ENCODE peak calls at places on chromosomes 5 and 9, in seven cellular contexts. N is foreskin keratinocyte, J is A673, U is mammary epithelial cell, F is psoas muscle, Y is tibial nerve, D is H1. I is an unnamed sample.
A peak's percentile ranks its signal among the peaks of the same experiment; 100 is the strongest.

GRCh38 chr5:93909356-93909755 is 168.0 kb upstream of the POU5F2 start:
- DNase-seq in J (no peak), D (no peak), Y (no peak), F (no peak), U (no peak), N (no peak), I (no peak)

GRCh38 chr5:155727512-155728145 is 599.3 kb upstream of the SGCD start:
- DNase-seq in J (peak; percentile 1), F (no peak), Y (no peak), U (peak; percentile 3), N (peak; percentile 32), D (no peak), I (no peak)

GRCh38 chr5:90398726-90399125 is 10.8 kb downstream of the CETN3 start:
- DNase-seq in N (no peak), Y (no peak), F (no peak), U (no peak), D (no peak), J (no peak), I (no peak)

GRCh38 chr5:9168791-9169611 is 376.9 kb downstream of the SEMA5A start:
- DNase-seq in J (no peak), D (no peak), Y (no peak), N (peak; percentile 70), F (no peak), U (peak; percentile 74), I (peak; percentile 85)

GRCh38 chr9:95110956-95111525 is 206.5 kb downstream of the FANCC start:
- DNase-seq in F (no peak), D (no peak), N (no peak), Y (no peak), U (no peak), J (no peak), I (no peak)

GRCh38 chr5:33829430-33829829 is 62.4 kb downstream of the ADAMTS12 start:
- DNase-seq in Y (peak; percentile 15), J (no peak), N (no peak), D (no peak), U (no peak), F (no peak), I (no peak)

GRCh38 chr5:32916648-32917047 is 205.5 kb downstream of the NPR3 start:
- DNase-seq in F (no peak), J (peak; percentile 32), U (peak; percentile 41), D (peak; percentile 29), Y (no peak), N (peak; percentile 42), I (peak; percentile 53)

GRCh38 chr9:90024419-90024818 is 419.6 kb downstream of the GADD45G start:
- DNase-seq in Y (no peak), U (no peak), F (no peak), J (no peak), D (no peak), N (no peak), I (no peak)

GRCh38 chr5:53434566-53434965 is 45.9 kb upstream of the FST start:
- DNase-seq in F (no peak), D (no peak), J (no peak), N (no peak), Y (no peak), U (no peak), I (no peak)

GRCh38 chr9:115109486-115109885 is 8.5 kb downstream of the TNC start:
- DNase-seq in F (no peak), D (no peak), U (peak; percentile 73), J (peak; percentile 36), Y (no peak), N (peak; percentile 62), I (peak; percentile 62)

GRCh38 chr9:110050925-110051355 is 157.0 kb downstream of the C9orf152 start:
- DNase-seq in U (peak; percentile 91), Y (no peak), J (peak; percentile 63), N (peak; percentile 94), F (no peak), D (no peak), I (peak; percentile 96)

GRCh38 chr9:110058304-110058953 is 149.5 kb downstream of the C9orf152 start:
- DNase-seq in F (no peak), D (peak; percentile 66), Y (no peak), N (peak; percentile 44), U (peak; percentile 57), J (peak; percentile 65), I (peak; percentile 69)

GRCh38 chr9:110059461-110059860 is 148.5 kb downstream of the C9orf152 start:
- DNase-seq in D (no peak), N (no peak), Y (no peak), J (no peak), U (no peak), F (no peak), I (no peak)

DNA sequence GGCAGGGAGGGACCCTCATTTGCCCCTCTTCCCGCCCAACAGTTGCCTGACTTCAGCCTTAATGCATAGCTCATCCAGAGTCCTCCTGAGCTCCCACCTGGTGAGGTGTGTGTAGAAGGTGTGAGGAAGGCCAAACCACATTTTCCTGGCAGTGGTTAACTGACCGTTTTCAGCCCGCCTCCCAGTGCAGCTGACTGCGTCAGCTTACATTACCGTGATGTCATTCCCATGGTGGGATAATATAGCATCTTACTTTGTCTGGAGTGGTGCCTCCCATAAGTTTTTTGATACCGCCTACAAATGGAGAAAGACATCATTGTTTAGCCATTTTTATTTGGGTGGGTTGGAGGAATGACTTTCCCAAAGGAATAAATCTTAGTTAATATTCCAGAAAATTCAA is 151.9 kb downstream of the C9orf152 start:
- DNase-seq in D (no peak), N (no peak), J (no peak), Y (no peak), F (no peak), U (no peak), I (no peak)
- TF ChIP-seq CTCF in D (no peak), N (no peak), J (no peak), Y (no peak), F (no peak), U (no peak), I (no peak)

GRCh38 chr9:5443845-5444244 is 6.1 kb upstream of the PLGRKT start:
- DNase-seq in F (no peak), Y (no peak), J (no peak), U (no peak), N (no peak), D (no peak), I (no peak)

GRCh38 chr9:5438301-5439162 is 807 bp upstream of the PLGRKT start:
- DNase-seq in Y (no peak), U (peak; percentile 63), F (no peak), J (no peak), N (peak; percentile 35), D (no peak), I (peak; percentile 31)

GRCh38 chr9:5440426-5440825 is 2.7 kb upstream of the PLGRKT start:
- DNase-seq in J (no peak), N (no peak), Y (no peak), U (no peak), F (no peak), D (no peak), I (no peak)

GRCh38 chr9:5441043-5441442 is 3.3 kb upstream of the PLGRKT start:
- DNase-seq in D (no peak), U (peak; percentile 54), N (peak; percentile 75), F (no peak), Y (no peak), J (no peak), I (peak; percentile 82)

DNA sequence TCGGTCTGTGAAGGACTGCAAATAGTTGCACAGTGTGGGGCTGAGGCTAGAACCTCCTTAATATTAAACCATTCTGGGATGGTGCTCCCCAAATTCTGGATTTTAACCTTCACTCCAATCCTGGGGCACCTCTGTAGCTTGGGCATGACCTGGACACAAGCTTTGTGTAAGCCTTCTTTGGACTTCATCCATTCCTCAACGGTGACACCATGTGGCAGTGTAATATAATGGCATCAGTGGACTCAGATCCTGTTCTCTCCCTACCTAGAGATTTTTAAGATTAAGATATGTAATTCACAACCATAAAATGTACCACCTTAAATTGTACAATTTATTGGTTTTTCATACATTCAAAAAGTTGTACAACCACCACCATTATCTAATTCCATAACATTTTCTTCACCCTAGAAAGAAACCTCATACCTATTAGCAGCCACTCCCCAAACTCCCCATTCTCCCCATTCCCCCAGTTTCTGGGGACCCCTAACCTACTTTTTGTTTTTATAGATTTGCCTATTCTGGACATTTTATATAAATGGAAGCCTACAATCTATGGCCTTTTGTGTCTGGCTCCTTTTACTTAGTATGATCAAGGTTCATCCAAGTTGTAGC is 4.8 kb upstream of the PLGRKT start:
- DNase-seq in Y (no peak), N (peak; percentile 46), J (peak; percentile 61), U (peak; percentile 49), D (no peak), F (no peak), I (peak; percentile 65)
- TF ChIP-seq CTCF in Y (peak; percentile 31), N (peak; percentile 65), J (peak; percentile 67), U (peak; percentile 49), D (peak; percentile 58), F (peak; percentile 61), I (peak; percentile 41)

DNA sequence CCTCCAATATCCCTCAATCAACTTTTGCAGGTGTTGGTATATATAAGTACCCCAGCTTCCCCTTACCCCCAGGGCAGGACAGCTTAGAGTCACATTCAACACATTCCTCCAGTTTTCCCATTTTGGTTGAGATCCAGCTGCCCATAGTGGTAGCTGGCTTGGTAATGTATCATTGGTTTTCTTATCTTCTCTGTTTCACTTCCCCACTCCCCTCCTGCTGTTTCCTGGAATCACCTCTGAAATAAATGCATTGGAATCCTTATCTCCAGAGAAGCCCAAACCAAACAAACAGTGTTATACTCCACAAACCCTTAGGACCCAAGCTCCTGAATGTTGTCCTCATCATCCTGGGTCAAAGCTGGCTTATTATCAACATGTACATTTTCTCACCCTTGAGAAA is 184.8 kb downstream of the TMEM38B start:
- DNase-seq in N (no peak), D (no peak), F (no peak), Y (no peak), U (no peak), J (no peak), I (no peak)
- TF ChIP-seq CTCF in N (no peak), D (no peak), F (no peak), Y (no peak), U (no peak), J (no peak), I (no peak)

DNA sequence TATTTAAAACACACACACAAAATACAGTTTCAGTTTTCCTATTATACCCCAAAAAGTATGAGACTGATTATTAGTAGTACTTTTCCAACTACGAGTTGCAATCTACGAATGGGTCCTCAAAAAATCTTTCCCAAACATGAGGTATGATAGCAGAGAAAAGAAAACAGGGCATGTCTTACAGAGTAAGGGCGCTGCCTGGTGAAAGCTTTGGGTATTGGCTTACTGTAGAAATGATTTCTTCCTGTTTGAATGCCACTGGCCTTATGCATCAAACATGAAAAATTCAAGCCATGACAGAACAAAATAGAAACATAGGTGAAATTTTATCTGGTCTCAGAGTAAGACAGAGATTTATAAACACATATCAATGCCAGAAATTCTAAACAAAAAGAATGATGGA is 448.0 kb downstream of the SPOCK1 start:
- DNase-seq in D (no peak), J (no peak), Y (no peak), U (peak; percentile 2), F (no peak), N (peak; percentile 10), I (peak; percentile 42)
- TF ChIP-seq CTCF in D (peak; percentile 74), J (no peak), Y (no peak), U (peak; percentile 5), F (no peak), N (peak; percentile 19), I (peak; percentile 31)

DNA sequence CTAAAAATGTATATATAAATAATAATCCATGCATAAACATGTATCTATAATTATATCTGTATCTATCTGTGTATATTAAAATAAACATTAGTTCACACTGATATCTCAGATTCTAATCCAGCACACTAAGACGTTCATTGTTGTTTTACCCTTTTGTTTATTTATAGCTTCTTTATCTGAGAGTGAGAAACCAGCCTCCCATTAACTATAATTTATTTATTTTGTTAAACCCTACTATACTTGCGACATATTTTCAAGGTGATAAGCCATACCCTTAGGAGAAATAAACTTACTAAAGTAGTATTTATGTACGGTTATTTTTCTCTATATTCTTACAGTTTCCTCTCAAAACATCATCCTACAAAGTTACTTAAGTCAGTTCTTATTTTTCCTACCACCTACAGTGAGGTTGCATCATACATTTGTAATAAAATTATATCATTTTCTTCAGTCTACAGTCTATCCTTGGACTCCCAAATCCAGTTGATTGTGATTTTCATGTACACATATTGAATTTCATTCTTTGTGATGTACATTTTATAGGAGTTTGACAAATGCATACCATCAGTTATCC is 726.4 kb upstream of the FAM174A start:
- DNase-seq in J (no peak), D (no peak), U (no peak), N (no peak), Y (no peak), F (no peak), I (no peak)
- TF ChIP-seq CTCF in J (no peak), D (no peak), U (no peak), N (no peak), Y (no peak), F (no peak), I (no peak)

I was measured in bronchial epithelial cell.